ENCODE peak calls at places on chromosomes 4 and X, in nine cellular contexts. L, E, H, O, P, C, M, Y and X are unnamed samples.

GRCh38 chr4:186037692-186038658 is 31.0 kb upstream of the TLR3 start:
- DNase-seq in L (no peak), E (peak), H (peak), O (peak), P (peak), C (peak), M (no peak), Y (peak), X (peak)

GRCh38 chrX:85114776-85115175 is 111.1 kb downstream of the APOOL start:
- DNase-seq in L (no peak), E (no peak), H (no peak), O (no peak), P (no peak), C (no peak), M (no peak), Y (no peak), X (no peak)

GRCh38 chrX:39896951-39897740 is 200.6 kb downstream of the BCOR start:
- DNase-seq in L (no peak), E (no peak), H (no peak), O (peak), P (peak), C (peak), M (no peak), Y (no peak), X (no peak)

GRCh38 chrX:153900806-153901752 is 3.4 kb upstream of the AVPR2 start:
- DNase-seq in L (no peak), E (peak), H (no peak), O (no peak), P (peak), C (peak), M (peak), Y (peak), X (no peak)

GRCh38 chr4:133483600-133484246 is 334.6 kb downstream of the PCDH10 start:
- DNase-seq in L (no peak), E (no peak), H (peak), O (no peak), P (peak), C (peak), M (no peak), Y (no peak), X (no peak)

GRCh38 chrX:124086411-124086810 is 124.9 kb downstream of the STAG2 start:
- DNase-seq in L (no peak), E (no peak), H (no peak), O (no peak), P (no peak), C (no peak), M (no peak), Y (no peak), X (no peak)

GRCh38 chr4:75179510-75179909 is 246.6 kb downstream of the PARM1 start:
- DNase-seq in L (no peak), E (no peak), H (no peak), O (no peak), P (no peak), C (peak), M (no peak), Y (no peak), X (no peak)

GRCh38 chr4:54227261-54228063 is 1.6 kb upstream of the PDGFRA start:
- DNase-seq in L (peak), E (peak), H (no peak), O (no peak), P (peak), C (peak), M (peak), Y (no peak), X (no peak)

GRCh38 chr4:34269593-34269992 is 1974.7 kb downstream of the ARAP2 start:
- DNase-seq in L (no peak), E (no peak), H (no peak), O (no peak), P (no peak), C (no peak), M (no peak), Y (no peak), X (no peak)

GRCh38 chr4:14313757-14314156 is 686.2 kb upstream of the BOD1L1 start:
- DNase-seq in L (no peak), E (no peak), H (no peak), O (no peak), P (no peak), C (no peak), M (no peak), Y (no peak), X (no peak)

GRCh38 chr4:54937501-54937900 is 187.9 kb downstream of the KDR start:
- DNase-seq in L (no peak), E (no peak), H (no peak), O (no peak), P (no peak), C (no peak), M (no peak), Y (no peak), X (no peak)

GRCh38 chr4:25993564-25994185 is 79.7 kb downstream of the SMIM20 start:
- DNase-seq in L (no peak), E (no peak), H (peak), O (no peak), P (no peak), C (no peak), M (no peak), Y (no peak), X (no peak)

GRCh38 chrX:34300871-34301270 is 168.8 kb upstream of the FAM47A start:
- DNase-seq in L (no peak), E (peak), H (peak), O (peak), P (peak), C (peak), M (no peak), Y (peak), X (no peak)

GRCh38 chrX:31021537-31021936 is 50.3 kb downstream of the FTHL17 start:
- DNase-seq in L (no peak), E (no peak), H (no peak), O (no peak), P (no peak), C (no peak), M (no peak), Y (no peak), X (no peak)

DNA sequence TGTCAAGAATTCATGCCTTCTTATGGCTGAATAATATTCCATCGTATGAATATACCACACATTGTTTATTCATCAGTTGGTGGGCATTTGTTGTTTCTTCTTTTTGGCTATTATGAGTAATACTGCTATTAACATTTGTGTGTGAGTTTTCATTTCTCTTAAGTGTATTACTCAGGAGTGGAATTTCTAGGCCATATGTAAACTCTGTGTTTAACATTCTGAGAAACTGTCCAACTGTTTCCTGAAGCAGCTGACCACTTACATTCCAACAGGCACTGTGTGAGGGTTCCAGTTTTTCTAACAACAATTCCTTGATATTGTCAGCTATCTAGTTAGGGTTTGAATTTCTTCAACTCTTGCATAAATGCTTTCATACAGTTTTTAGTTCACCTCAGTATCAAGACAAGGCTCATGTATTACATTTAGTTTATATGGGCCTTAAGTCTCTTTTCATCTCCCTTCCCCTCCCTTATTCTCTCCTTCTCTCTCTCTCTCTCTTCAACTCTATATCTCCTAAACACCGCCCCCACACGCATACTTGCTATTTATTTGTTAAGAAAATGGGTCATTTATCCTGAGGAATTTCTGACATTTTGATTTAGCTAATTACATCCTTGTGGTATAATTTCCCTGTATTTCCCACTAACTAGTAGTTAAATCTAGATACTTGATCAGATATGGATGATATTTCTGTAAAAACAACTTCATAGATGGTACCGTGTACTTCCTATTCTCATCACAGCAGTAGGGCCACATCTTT is 77.4 kb downstream of the WDR19 start:
- DNase-seq in L (no peak), E (no peak), H (no peak), O (no peak), P (no peak), C (no peak), M (no peak), Y (peak), X (no peak)
- TF ChIP-seq CTCF in L (no peak), E (no peak), H (no peak), O (no peak), P (no peak), C (no peak), M (no peak), Y (no peak), X (no peak)

GRCh38 chr4:125314676-125315570 is at the start of gene FAT4:
- DNase-seq in L (peak), E (peak), H (peak), O (peak), P (peak), C (peak), M (peak), Y (peak), X (no peak)

GRCh38 chr4:125316391-125316780 is 1.6 kb downstream of the FAT4 start:
- DNase-seq in L (peak), E (no peak), H (no peak), O (peak), P (no peak), C (peak), M (peak), Y (no peak), X (no peak)

GRCh38 chr4:125315571-125316390 is 1.0 kb downstream of the FAT4 start:
- DNase-seq in L (no peak), E (no peak), H (no peak), O (peak), P (peak), C (peak), M (peak), Y (no peak), X (no peak)

GRCh38 chr4:125317526-125317880 is 2.7 kb downstream of the FAT4 start:
- DNase-seq in L (peak), E (no peak), H (no peak), O (no peak), P (peak), C (peak), M (peak), Y (no peak), X (no peak)

DNA sequence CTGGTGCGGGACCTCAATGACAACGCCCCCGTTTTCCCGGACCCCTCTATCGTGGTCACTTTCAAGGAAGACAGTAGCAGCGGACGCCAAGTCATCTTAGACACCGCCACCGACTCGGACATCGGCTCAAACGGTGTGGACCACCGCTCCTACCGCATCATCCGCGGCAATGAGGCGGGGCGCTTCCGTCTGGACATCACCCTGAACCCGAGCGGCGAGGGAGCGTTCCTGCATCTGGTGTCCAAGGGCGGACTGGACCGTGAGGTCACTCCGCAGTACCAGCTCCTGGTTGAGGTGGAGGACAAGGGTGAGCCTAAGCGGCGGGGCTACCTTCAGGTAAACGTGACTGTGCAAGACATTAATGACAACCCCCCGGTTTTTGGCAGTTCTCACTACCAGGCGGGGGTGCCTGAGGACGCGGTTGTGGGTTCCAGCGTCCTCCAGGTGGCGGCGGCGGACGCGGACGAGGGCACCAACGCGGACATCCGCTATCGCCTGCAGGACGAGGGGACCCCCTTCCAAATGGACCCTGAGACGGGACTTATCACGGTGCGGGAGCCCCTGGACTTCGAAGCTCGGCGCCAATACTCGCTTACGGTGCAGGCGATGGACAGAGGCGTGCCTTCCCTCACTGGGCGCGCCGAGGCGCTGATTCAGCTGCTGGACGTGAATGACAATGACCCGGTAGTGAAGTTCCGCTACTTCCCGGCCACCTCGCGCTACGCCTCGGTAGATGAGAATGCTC is 2.2 kb downstream of the FAT4 start:
- DNase-seq in L (peak), E (no peak), H (no peak), O (no peak), P (peak), C (peak), M (peak), Y (no peak), X (no peak)
- TF ChIP-seq CTCF in L (peak), E (peak), H (no peak), O (no peak), P (no peak), C (peak), M (no peak), Y (peak), X (peak)

DNA sequence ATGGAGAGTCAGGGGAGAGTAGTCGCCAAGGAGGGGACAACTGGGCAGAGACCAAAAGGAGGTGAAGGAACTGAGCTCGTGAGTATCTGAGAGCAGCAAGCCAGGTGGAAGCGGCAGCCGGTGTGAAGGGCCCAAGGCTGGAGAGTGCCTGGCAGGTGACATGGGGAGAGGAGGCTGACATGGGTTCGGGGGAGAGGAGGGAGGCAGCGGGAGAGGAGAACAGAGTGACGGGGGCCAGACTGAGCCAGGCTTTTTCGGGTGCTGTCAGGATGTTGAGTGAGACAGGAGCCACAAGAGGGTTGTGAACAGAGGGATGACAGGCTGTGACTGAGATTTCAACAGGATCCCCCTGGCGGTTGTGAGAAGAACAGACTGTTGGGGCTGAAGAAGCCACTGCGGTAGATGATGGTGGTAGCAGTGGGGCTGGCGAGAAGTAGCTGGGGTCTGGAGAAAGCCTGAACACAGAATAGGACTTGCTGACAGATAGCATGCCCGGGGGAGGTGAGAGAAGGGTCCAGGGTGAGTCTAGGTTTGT is 5.7 kb downstream of the ELK1 start:
- DNase-seq in L (no peak), E (no peak), H (no peak), O (no peak), P (peak), C (peak), M (no peak), Y (no peak), X (no peak)
- TF ChIP-seq CTCF in L (peak), E (peak), H (peak), O (peak), P (peak), C (peak), M (no peak), Y (peak), X (no peak)

GRCh38 chrX:145552643-145553042 is 265.0 kb upstream of the SLITRK2 start:
- DNase-seq in L (no peak), E (no peak), H (no peak), O (no peak), P (no peak), C (no peak), M (no peak), Y (no peak), X (no peak)
- TF ChIP-seq CTCF in L (no peak), E (no peak), H (no peak), O (no peak), P (no peak), C (no peak), M (no peak), Y (no peak), X (no peak)

GRCh38 chr4:143202824-143203223 is 18.1 kb downstream of the USP38 start:
- DNase-seq in L (no peak), E (no peak), H (no peak), O (no peak), P (no peak), C (no peak), M (no peak), Y (no peak), X (no peak)

GRCh38 chr4:143203577-143203976 is 18.9 kb downstream of the USP38 start:
- DNase-seq in L (no peak), E (no peak), H (no peak), O (no peak), P (no peak), C (no peak), M (no peak), Y (no peak), X (no peak)

DNA sequence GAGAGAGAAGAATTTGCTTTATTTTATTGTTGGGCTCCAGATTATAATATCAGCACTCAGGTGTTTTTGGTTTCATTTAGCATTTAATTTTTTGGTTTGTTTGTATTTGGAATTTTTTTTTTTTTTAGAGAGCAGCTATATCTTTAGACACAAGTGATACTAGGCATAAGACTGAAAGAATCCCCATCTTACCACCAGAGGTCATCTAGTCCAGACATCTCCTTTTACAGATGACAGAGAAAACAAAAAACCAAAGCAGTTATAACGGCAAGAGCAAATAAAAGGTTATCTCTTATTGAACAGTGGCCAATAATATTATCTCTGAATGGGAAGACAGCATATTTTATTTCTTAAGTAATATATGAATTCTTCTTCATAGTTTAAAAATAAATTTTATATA is 22.8 kb downstream of the USP38 start:
- DNase-seq in L (no peak), E (no peak), H (no peak), O (no peak), P (peak), C (no peak), M (no peak), Y (no peak), X (no peak)
- TF ChIP-seq CTCF in L (peak), E (peak), H (peak), O (peak), P (peak), C (peak), M (no peak), Y (peak), X (peak)

GRCh38 chrX:50035119-50035518 is 112.7 kb downstream of the CLCN5 start:
- DNase-seq in L (no peak), E (no peak), H (no peak), O (no peak), P (no peak), C (no peak), M (no peak), Y (no peak), X (no peak)
- TF ChIP-seq CTCF in L (no peak), E (no peak), H (no peak), O (no peak), P (no peak), C (no peak), M (no peak), Y (no peak), X (no peak)